ENCODE peak calls at places on chromosomes 7 and 10, in six cellular contexts. I, G, S, D, H and N are unnamed samples.

GRCh38 chr10:32095116-32095733 is 39.0 kb upstream of the KIF5B start:
- ATAC-seq in I (peak; percentile 78), D (no peak), S (peak; percentile 96), G (no peak), H (no peak), N (no peak)

GRCh38 chr10:49138361-49138891 is 4.6 kb upstream of the FAM170B start:
- ATAC-seq in I (no peak), H (no peak), G (no peak), S (no peak), D (no peak), N (peak; percentile 66)

GRCh38 chr7:123494193-123494796 is 40.1 kb downstream of the IQUB start:
- ATAC-seq in H (peak; percentile 58), S (no peak), I (peak; percentile 70), G (peak; percentile 56), D (peak; percentile 40), N (no peak)

GRCh38 chr7:157570531-157571200 is 233.9 kb downstream of the DNAJB6 start:
- ATAC-seq in S (no peak), H (no peak), G (no peak), D (no peak), I (no peak), N (no peak)

GRCh38 chr7:111029141-111029572 is 61.8 kb upstream of the LRRN3 start:
- ATAC-seq in D (peak; percentile 96), I (no peak), G (peak; percentile 76), S (peak; percentile 100), H (peak; percentile 39), N (no peak)

GRCh38 chr7:106075937-106076336 is 36.2 kb downstream of the SYPL1 start:
- ATAC-seq in S (no peak), H (no peak), I (no peak), D (no peak), G (no peak), N (no peak)

GRCh38 chr7:27252935-27253333 is 10.3 kb downstream of the EVX1 start:
- ATAC-seq in I (no peak), G (no peak), D (no peak), S (no peak), H (no peak), N (no peak)

GRCh38 chr7:946256-946996 is 8.1 kb downstream of the ADAP1 start:
- ATAC-seq in G (no peak), H (no peak), I (no peak), D (no peak), S (peak; percentile 49), N (no peak)

GRCh38 chr10:87524296-87524695 is 19.6 kb downstream of the MINPP1 start:
- ATAC-seq in G (no peak), H (no peak), S (no peak), I (no peak), D (no peak), N (no peak)

GRCh38 chr7:156612930-156613329 is 27.6 kb upstream of the RNF32 start:
- ATAC-seq in D (no peak), S (no peak), H (no peak), G (no peak), I (no peak), N (no peak)

GRCh38 chr7:106178593-106179134 is 66.6 kb upstream of the SYPL1 start:
- ATAC-seq in H (peak; percentile 49), G (peak; percentile 42), D (peak; percentile 68), I (peak; percentile 86), S (peak; percentile 47), N (no peak)

GRCh38 chr10:95416270-95416669 is 125.5 kb upstream of the PDLIM1 start:
- ATAC-seq in H (no peak), S (no peak), G (no peak), I (no peak), D (no peak), N (no peak)

GRCh38 chr7:98295467-98296220 is 14.2 kb downstream of the BRI3 start:
- ATAC-seq in S (peak; percentile 4), D (no peak), G (peak; percentile 41), I (peak; percentile 29), H (no peak), N (no peak)

GRCh38 chr7:130994378-130995115 is 260.5 kb upstream of the KLF14 start:
- ATAC-seq in H (no peak), D (peak; percentile 72), S (no peak), I (no peak), G (peak; percentile 40), N (peak; percentile 86)

GRCh38 chr10:6217621-6218020 is 14.9 kb downstream of the PFKFB3 start:
- ATAC-seq in H (no peak), G (no peak), D (no peak), S (no peak), I (no peak), N (no peak)

GRCh38 chr10:64067009-64067606 is 545.9 kb downstream of the REEP3 start:
- ATAC-seq in D (peak; percentile 76), S (no peak), G (no peak), H (no peak), I (no peak), N (no peak)

GRCh38 chr10:124206616-124207015 is 113.2 kb upstream of the CHST15 start:
- ATAC-seq in H (no peak), I (no peak), D (no peak), G (no peak), S (no peak), N (no peak)

GRCh38 chr7:149202831-149203231 is 7.5 kb downstream of the ZNF282 start:
- ATAC-seq in H (no peak), I (no peak), G (no peak), S (no peak), D (no peak), N (no peak)

GRCh38 chr7:139813689-139814088 is 15.4 kb upstream of the TBXAS1 start:
- ATAC-seq in H (no peak), I (no peak), G (no peak), D (no peak), S (no peak), N (no peak)

GRCh38 chr7:47454066-47454950 is 127.6 kb downstream of the TNS3 start:
- ATAC-seq in S (no peak), G (no peak), I (peak; percentile 8), H (no peak), D (no peak), N (no peak)

GRCh38 chr10:19570991-19571390 is 245.2 kb upstream of the PLXDC2 start:
- ATAC-seq in I (no peak), S (no peak), D (no peak), H (no peak), G (peak; percentile 91), N (peak; percentile 75)

GRCh38 chr7:156544919-156545715 is 95.5 kb upstream of the RNF32 start:
- ATAC-seq in S (peak; percentile 63), D (peak; percentile 85), G (no peak), H (peak; percentile 61), I (no peak), N (no peak)

GRCh38 chr7:125934539-125934938 is 1004.9 kb upstream of the POT1 start:
- ATAC-seq in H (no peak), S (no peak), G (no peak), I (no peak), D (no peak), N (no peak)

GRCh38 chr10:97318772-97319651 is at the start of gene FRAT1:
- ATAC-seq in S (peak; percentile 82), H (peak; percentile 86), I (peak; percentile 88), G (peak; percentile 91), D (peak; percentile 77), N (peak; percentile 92)
- TF ChIP-seq POLR2A in S (peak; percentile 49), H (peak; percentile 68), I (peak; percentile 36), G (peak; percentile 81), D (peak; percentile 97), N (peak; percentile 75)

DNA sequence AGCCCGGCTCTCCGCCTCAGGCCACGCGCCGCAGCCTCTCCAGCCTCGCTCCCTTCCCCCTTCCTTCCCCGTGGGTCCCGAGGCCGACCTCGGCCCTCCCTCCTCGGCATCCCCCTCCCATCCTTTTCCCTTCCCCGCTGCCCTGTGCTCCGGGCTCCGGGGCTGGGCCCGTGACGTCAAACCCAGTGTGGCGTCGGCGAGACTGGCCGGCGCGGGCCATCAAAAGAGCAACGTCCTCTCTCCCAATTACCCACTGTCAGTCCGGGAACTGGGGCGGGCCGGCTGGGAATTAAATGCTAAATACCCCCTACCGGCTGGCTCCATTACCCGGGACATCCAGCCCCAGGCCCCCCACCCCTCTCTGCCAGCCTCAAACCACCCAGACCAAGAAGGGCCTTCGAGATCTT is 2.6 kb upstream of the GATA3 start:
- ATAC-seq in H (no peak), G (no peak), D (no peak), S (no peak), I (no peak), N (no peak)
- H3K4me1 ChIP-seq in H (peaks cover 23% of the 10 kb centered on the region), G (peaks cover 40% of the 10 kb centered on the region), D (peaks cover 31% of the 10 kb centered on the region), S (peaks cover 15% of the 10 kb centered on the region), I (peaks cover 17% of the 10 kb centered on the region), N (no peaks in the 10 kb centered on the region)

GRCh38 chr7:112423987-112424386 is 26.3 kb upstream of the IFRD1 start:
- ATAC-seq in S (no peak), G (no peak), I (no peak), D (no peak), H (no peak), N (no peak)

GRCh38 chr7:112419543-112420130 is 30.6 kb upstream of the IFRD1 start:
- ATAC-seq in G (no peak), I (no peak), S (no peak), H (no peak), D (no peak), N (no peak)

GRCh38 chr7:112420236-112420945 is 29.9 kb upstream of the IFRD1 start:
- ATAC-seq in G (no peak), H (no peak), S (peak; percentile 46), I (peak; percentile 48), D (no peak), N (no peak)

GRCh38 chr7:112421666-112422486 is 28.4 kb upstream of the IFRD1 start:
- ATAC-seq in G (peak; percentile 34), D (peak; percentile 38), H (peak; percentile 48), I (peak; percentile 47), S (peak; percentile 82), N (no peak)

DNA sequence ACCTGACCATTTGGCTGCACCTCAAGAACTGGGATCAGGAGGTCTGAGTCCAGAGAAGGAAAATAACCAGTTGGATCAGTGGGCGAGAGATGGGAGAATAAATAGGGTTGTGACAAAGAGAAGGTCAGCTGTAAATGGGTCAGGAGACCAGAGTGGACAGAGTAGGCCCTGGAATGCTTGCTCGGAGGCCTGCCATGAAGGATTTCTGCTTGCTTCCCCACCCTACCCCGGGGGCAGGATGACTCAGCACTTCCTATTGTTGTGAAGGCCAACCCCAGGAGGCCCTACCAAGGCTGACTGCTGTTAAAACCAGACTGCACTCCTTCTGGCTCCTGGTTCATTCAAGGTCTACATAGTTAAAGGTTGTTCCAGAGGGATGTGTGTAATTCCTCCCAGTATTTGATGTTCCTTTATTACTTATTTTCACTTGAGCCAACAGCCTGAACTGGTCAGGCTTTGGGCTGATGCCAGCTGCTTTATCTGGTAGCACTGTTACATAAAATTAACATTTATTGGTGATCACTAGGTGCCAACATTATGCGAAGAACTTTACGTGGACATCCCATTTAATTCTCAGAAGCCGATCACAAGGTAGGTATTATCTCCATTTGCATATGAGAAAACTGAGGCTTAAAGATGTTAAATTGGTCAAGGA is 27.3 kb upstream of the IFRD1 start:
- ATAC-seq in I (peak; percentile 90), H (peak; percentile 96), D (peak; percentile 62), S (peak; percentile 95), G (peak; percentile 91), N (peak; percentile 86)
- TF ChIP-seq POLR2A in I (no peak), H (no peak), D (no peak), S (peak; percentile 34), G (no peak), N (no peak)

DNA sequence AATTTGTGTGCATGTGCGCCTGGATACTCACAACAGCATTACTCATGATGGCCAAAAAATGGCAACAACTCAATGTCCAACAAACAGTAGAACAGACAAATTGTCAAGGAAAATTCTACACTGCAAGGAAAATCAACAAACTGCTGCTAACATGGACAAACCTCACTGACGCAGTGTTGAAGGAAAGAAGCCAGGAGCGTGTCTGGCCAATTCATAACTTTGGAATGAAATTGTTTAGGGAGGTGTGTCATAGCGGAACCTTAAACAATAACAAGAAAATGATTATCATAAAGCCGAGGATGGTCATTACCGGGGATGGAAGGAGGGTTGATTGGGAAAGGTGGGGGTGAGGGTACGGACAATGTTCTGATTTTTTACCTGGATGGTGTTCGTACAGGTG is 29.1 kb downstream of the ALOX5 start:
- ATAC-seq in S (no peak), D (no peak), I (peak; percentile 19), G (no peak), H (no peak), N (no peak)
- H3K4me1 ChIP-seq in S (no peaks in the 10 kb centered on the region), D (no peaks in the 10 kb centered on the region), I (no peaks in the 10 kb centered on the region), G (no peaks in the 10 kb centered on the region), H (peaks cover 5% of the 10 kb centered on the region), N (no peaks in the 10 kb centered on the region)